ENCODE peak calls at places on chromosomes 16 and 17, in nine cellular contexts. Z is MM.1S, Q is NCI-H510A, P is fibroblast of the aortic adventitia, W is A172, Y is activated T-helper 1 cell treated with Interleukin-2 at 50 U/mL for 16 hours, X is astrocyte of the spinal cord, H is transverse colon, F is GM04504. M is an unnamed sample.

GRCh38 chr16:11136600-11136999 is 119.4 kb downstream of the SOCS1 start:
- DNase-seq in Z (no peak), Q (peak), P (peak), W (peak), Y (no peak), X (peak), H (no peak), F (peak), M (no peak)

GRCh38 chr16:65268331-65268730 is 146.5 kb upstream of the CDH11 start:
- DNase-seq in Z (no peak), Q (no peak), P (peak), W (no peak), Y (no peak), X (peak), H (no peak), F (no peak), M (no peak)

GRCh38 chr17:50483266-50483665 is 4.6 kb downstream of the RSAD1 start:
- DNase-seq in Z (no peak), Q (no peak), P (no peak), W (no peak), Y (no peak), X (no peak), H (no peak), F (no peak), M (no peak)

GRCh38 chr17:72878975-72879660 is 213.4 kb downstream of the SLC39A11 start:
- DNase-seq in Z (no peak), Q (no peak), P (no peak), W (no peak), Y (no peak), X (no peak), H (no peak), F (no peak), M (no peak)

GRCh38 chr16:4529085-4530060 is 9.2 kb downstream of the CDIP1 start:
- DNase-seq in Z (peak), Q (no peak), P (peak), W (peak), Y (no peak), X (peak), H (no peak), F (no peak), M (no peak)

GRCh38 chr17:76243826-76244679 is 3.8 kb upstream of the RNF157 start:
- DNase-seq in Z (no peak), Q (no peak), P (no peak), W (no peak), Y (no peak), X (no peak), H (no peak), F (no peak), M (no peak)

GRCh38 chr17:74126179-74126900 is 77.1 kb upstream of the RPL38 start:
- DNase-seq in Z (no peak), Q (no peak), P (no peak), W (no peak), Y (no peak), X (no peak), H (peak), F (no peak), M (no peak)

GRCh38 chr17:19370493-19370960 is 7.8 kb upstream of the MAPK7 start:
- DNase-seq in Z (no peak), Q (peak), P (no peak), W (peak), Y (no peak), X (no peak), H (no peak), F (no peak), M (no peak)

GRCh38 chr16:367333-367903 is 2.9 kb downstream of the MRPL28 start:
- DNase-seq in Z (no peak), Q (no peak), P (no peak), W (no peak), Y (no peak), X (no peak), H (no peak), F (no peak), M (no peak)

GRCh38 chr16:1763521-1764511 is 7.5 kb downstream of the NME3 start:
- DNase-seq in Z (no peak), Q (no peak), P (no peak), W (no peak), Y (no peak), X (peak), H (no peak), F (no peak), M (no peak)

GRCh38 chr16:12729448-12729847 is 74.2 kb downstream of the CPPED1 start:
- DNase-seq in Z (no peak), Q (no peak), P (peak), W (peak), Y (no peak), X (peak), H (no peak), F (peak), M (no peak)

GRCh38 chr16:65254144-65254543 is 132.3 kb upstream of the CDH11 start:
- DNase-seq in Z (no peak), Q (no peak), P (peak), W (no peak), Y (no peak), X (no peak), H (no peak), F (no peak), M (no peak)

GRCh38 chr16:37511-37910 is 15.9 kb downstream of the POLR3K start:
- DNase-seq in Z (no peak), Q (no peak), P (no peak), W (no peak), Y (no peak), X (no peak), H (no peak), F (no peak), M (no peak)

GRCh38 chr16:87556941-87557459 is 45.3 kb upstream of the JPH3 start:
- DNase-seq in Z (no peak), Q (no peak), P (peak), W (no peak), Y (no peak), X (no peak), H (no peak), F (no peak), M (no peak)

GRCh38 chr17:16319969-16320368 is 33.3 kb downstream of the CENPV start:
- DNase-seq in Z (no peak), Q (no peak), P (no peak), W (no peak), Y (no peak), X (no peak), H (no peak), F (no peak), M (no peak)

GRCh38 chr16:66959645-66960177 is 1.4 kb upstream of the CES3 start:
- DNase-seq in Z (no peak), Q (no peak), P (no peak), W (no peak), Y (no peak), X (no peak), H (no peak), F (no peak), M (no peak)

GRCh38 chr16:72961115-72961832 is 86.7 kb downstream of the ZFHX3 start:
- DNase-seq in Z (no peak), Q (peak), P (no peak), W (no peak), Y (no peak), X (no peak), H (no peak), F (no peak), M (no peak)

M was measured in effector memory CD4-positive, alpha-beta T cell.